ENCODE peak calls at places on chromosome 15, in six cellular contexts. Q is progenitor cell of endocrine pancreas; W is heart right ventricle; E is dermis blood vessel endothelial cell; B is HFFc6; U is activated T-helper 2 cell treated with anti-CD3 and anti-CD28 coated beads, Interferon-gamma antibody, Interleukin-2, Interleukin-4, amounts not matched to agents 10 μg/mL and 5 μg/mL and 100 μg/mL, durations not matched to agents 14 hours and 24 hours and 36 hours. C is an unnamed sample.

GRCh38 chr15:39247574-39247973 is 333.3 kb upstream of the THBS1 start:
- DNase-seq in Q (no peak), W (no peak), E (peak), B (peak), U (no peak), C (no peak)

GRCh38 chr15:47963265-47963664 is 157.5 kb upstream of the SLC24A5 start:
- DNase-seq in Q (no peak), W (no peak), E (no peak), B (no peak), U (no peak), C (no peak)

GRCh38 chr15:85625431-85625830 is 169.3 kb downstream of the KLHL25 start:
- DNase-seq in Q (no peak), W (no peak), E (no peak), B (no peak), U (no peak), C (no peak)

GRCh38 chr15:62075595-62076279 is 9.0 kb downstream of the C2CD4A start:
- DNase-seq in Q (no peak), W (no peak), E (no peak), B (peak), U (no peak), C (no peak)

GRCh38 chr15:43516185-43516584 is 1.2 kb upstream of the MAP1A start:
- DNase-seq in Q (no peak), W (peak), E (no peak), B (peak), U (no peak), C (no peak)

GRCh38 chr15:39896837-39897236 is 23.2 kb downstream of the GPR176 start:
- DNase-seq in Q (no peak), W (no peak), E (no peak), B (peak), U (no peak), C (no peak)

GRCh38 chr15:58299311-58299850 is 132.4 kb upstream of the LIPC start:
- DNase-seq in Q (no peak), W (no peak), E (no peak), B (no peak), U (no peak), C (no peak)

GRCh38 chr15:30963681-30964080 is 27.7 kb downstream of the MTMR10 start:
- DNase-seq in Q (no peak), W (no peak), E (no peak), B (no peak), U (no peak), C (no peak)

GRCh38 chr15:68368731-68369435 is 63.1 kb downstream of the ITGA11 start:
- DNase-seq in Q (no peak), W (no peak), E (peak), B (no peak), U (no peak), C (no peak)

GRCh38 chr15:40064231-40064894 is 25.4 kb upstream of the SRP14 start:
- DNase-seq in Q (no peak), W (no peak), E (peak), B (no peak), U (no peak), C (no peak)

GRCh38 chr15:57109005-57109404 is 190.6 kb downstream of the TCF12 start:
- DNase-seq in Q (no peak), W (no peak), E (no peak), B (no peak), U (no peak), C (no peak)

GRCh38 chr15:51074926-51075325 is 19.8 kb downstream of the TNFAIP8L3 start:
- DNase-seq in Q (no peak), W (no peak), E (no peak), B (no peak), U (no peak), C (no peak)

GRCh38 chr15:42581272-42581730 is 5.9 kb downstream of the STARD9 start:
- DNase-seq in Q (peak), W (peak), E (peak), B (peak), U (peak), C (peak)

GRCh38 chr15:25784876-25785642 is 78.1 kb downstream of the ATP10A start:
- DNase-seq in Q (no peak), W (no peak), E (no peak), B (peak), U (no peak), C (no peak)

GRCh38 chr15:63067976-63068743 is 25.6 kb downstream of the TPM1 start:
- DNase-seq in Q (no peak), W (no peak), E (peak), B (no peak), U (no peak), C (no peak)

GRCh38 chr15:66835558-66835878 is 133.5 kb downstream of the SMAD6 start:
- DNase-seq in Q (no peak), W (peak), E (no peak), B (no peak), U (no peak), C (peak)